ENCODE peak calls at places on chromosomes 11 and 22, in six cellular contexts. One of them, this sample, is unnamed.
A peak's percentile ranks its signal among the peaks of the same experiment; 100 is the strongest.

GRCh38 chr11:93908689-93909088 is 58.3 kb upstream of the VSTM5 start:
- DNase-seq in fibroblast of villous mesenchyme: peak; percentile 47
- DNase-seq in ovary: no peak
- DNase-seq in A549: peak; percentile 20
- DNase-seq in left ventricle myocardium inferior: no peak
- DNase-seq in fibroblast of lung: peak; percentile 97
- DNase-seq in this sample: peak; percentile 77

GRCh38 chr11:31882951-31883392 is 71.8 kb upstream of the PAX6 start:
- DNase-seq in fibroblast of villous mesenchyme: no peak
- DNase-seq in ovary: no peak
- DNase-seq in A549: no peak
- DNase-seq in left ventricle myocardium inferior: no peak
- DNase-seq in fibroblast of lung: peak; percentile 39
- DNase-seq in this sample: no peak

GRCh38 chr11:72951193-72951592 is 137.0 kb downstream of the ATG16L2 start:
- DNase-seq in fibroblast of villous mesenchyme: peak; percentile 95
- DNase-seq in ovary: no peak
- DNase-seq in A549: peak; percentile 22
- DNase-seq in left ventricle myocardium inferior: no peak
- DNase-seq in fibroblast of lung: no peak
- DNase-seq in this sample: peak; percentile 64

GRCh38 chr22:46374663-46375474 is 39.4 kb downstream of the TRMU start:
- DNase-seq in fibroblast of villous mesenchyme: no peak
- DNase-seq in ovary: no peak
- DNase-seq in A549: no peak
- DNase-seq in left ventricle myocardium inferior: no peak
- DNase-seq in fibroblast of lung: no peak
- DNase-seq in this sample: no peak

GRCh38 chr22:42357634-42358296 is 74.4 kb downstream of the NFAM1 start:
- DNase-seq in fibroblast of villous mesenchyme: no peak
- DNase-seq in ovary: no peak
- DNase-seq in A549: no peak
- DNase-seq in left ventricle myocardium inferior: peak; percentile 59
- DNase-seq in fibroblast of lung: no peak
- DNase-seq in this sample: no peak

GRCh38 chr11:129321076-129321475 is 54.6 kb upstream of the BARX2 start:
- DNase-seq in fibroblast of villous mesenchyme: no peak
- DNase-seq in ovary: no peak
- DNase-seq in A549: no peak
- DNase-seq in left ventricle myocardium inferior: no peak
- DNase-seq in fibroblast of lung: no peak
- DNase-seq in this sample: no peak

GRCh38 chr11:65945430-65945911 is at the start of gene TSGA10IP:
- DNase-seq in fibroblast of villous mesenchyme: no peak
- DNase-seq in ovary: no peak
- DNase-seq in A549: no peak
- DNase-seq in left ventricle myocardium inferior: no peak
- DNase-seq in fibroblast of lung: no peak
- DNase-seq in this sample: no peak

GRCh38 chr11:26297179-26297970 is 34.6 kb upstream of the ANO3 start:
- DNase-seq in fibroblast of villous mesenchyme: peak; percentile 77
- DNase-seq in ovary: no peak
- DNase-seq in A549: peak; percentile 77
- DNase-seq in left ventricle myocardium inferior: no peak
- DNase-seq in fibroblast of lung: peak; percentile 84
- DNase-seq in this sample: peak; percentile 87

GRCh38 chr11:8207080-8208000 is 38.5 kb upstream of the RIC3 start:
- DNase-seq in fibroblast of villous mesenchyme: no peak
- DNase-seq in ovary: no peak
- DNase-seq in A549: no peak
- DNase-seq in left ventricle myocardium inferior: no peak
- DNase-seq in fibroblast of lung: peak; percentile 53
- DNase-seq in this sample: peak; percentile 58

GRCh38 chr11:94926698-94927237 is 46.6 kb downstream of the CWC15 start:
- DNase-seq in fibroblast of villous mesenchyme: peak; percentile 100
- DNase-seq in ovary: peak; percentile 90
- DNase-seq in A549: peak; percentile 5
- DNase-seq in left ventricle myocardium inferior: peak; percentile 87
- DNase-seq in fibroblast of lung: peak; percentile 89
- DNase-seq in this sample: peak; percentile 97

GRCh38 chr11:16280256-16280682 is 76.1 kb downstream of the SOX6 start:
- DNase-seq in fibroblast of villous mesenchyme: no peak
- DNase-seq in ovary: no peak
- DNase-seq in A549: peak; percentile 30
- DNase-seq in left ventricle myocardium inferior: peak; percentile 42
- DNase-seq in fibroblast of lung: peak; percentile 19
- DNase-seq in this sample: peak; percentile 0

GRCh38 chr22:22171357-22172218 is 73.0 kb upstream of the VPREB1 start:
- DNase-seq in fibroblast of villous mesenchyme: no peak
- DNase-seq in ovary: no peak
- DNase-seq in A549: peak; percentile 52
- DNase-seq in left ventricle myocardium inferior: no peak
- DNase-seq in fibroblast of lung: no peak
- DNase-seq in this sample: peak; percentile 13

GRCh38 chr11:118688851-118689502 is 9.5 kb upstream of the TREH start:
- DNase-seq in fibroblast of villous mesenchyme: no peak
- DNase-seq in ovary: no peak
- DNase-seq in A549: no peak
- DNase-seq in left ventricle myocardium inferior: no peak
- DNase-seq in fibroblast of lung: no peak
- DNase-seq in this sample: no peak

GRCh38 chr11:66554602-66555001 is 7.9 kb downstream of the ACTN3 start:
- DNase-seq in fibroblast of villous mesenchyme: no peak
- DNase-seq in ovary: no peak
- DNase-seq in A549: no peak
- DNase-seq in left ventricle myocardium inferior: no peak
- DNase-seq in fibroblast of lung: no peak
- DNase-seq in this sample: no peak

GRCh38 chr22:46001426-46002106 is 24.6 kb upstream of the WNT7B start:
- DNase-seq in fibroblast of villous mesenchyme: no peak
- DNase-seq in ovary: peak; percentile 39
- DNase-seq in A549: no peak
- DNase-seq in left ventricle myocardium inferior: peak; percentile 41
- DNase-seq in fibroblast of lung: no peak
- DNase-seq in this sample: no peak

GRCh38 chr11:9974375-9974774 is 310.5 kb downstream of the SWAP70 start:
- DNase-seq in fibroblast of villous mesenchyme: no peak
- DNase-seq in ovary: no peak
- DNase-seq in A549: peak; percentile 11
- DNase-seq in left ventricle myocardium inferior: no peak
- DNase-seq in fibroblast of lung: no peak
- DNase-seq in this sample: no peak

GRCh38 chr22:44603774-44604173 is 98.2 kb upstream of the PRR5 start:
- DNase-seq in fibroblast of villous mesenchyme: no peak
- DNase-seq in ovary: no peak
- DNase-seq in A549: no peak
- DNase-seq in left ventricle myocardium inferior: no peak
- DNase-seq in fibroblast of lung: no peak
- DNase-seq in this sample: peak; percentile 16

GRCh38 chr11:12922418-12922817 is 86.7 kb upstream of the RASSF10 start:
- DNase-seq in fibroblast of villous mesenchyme: no peak
- DNase-seq in ovary: no peak
- DNase-seq in A549: no peak
- DNase-seq in left ventricle myocardium inferior: no peak
- DNase-seq in fibroblast of lung: peak; percentile 69
- DNase-seq in this sample: peak; percentile 42

GRCh38 chr11:92453055-92453454 is 228.4 kb downstream of the FAT3 start:
- DNase-seq in fibroblast of villous mesenchyme: peak; percentile 12
- DNase-seq in ovary: no peak
- DNase-seq in A549: no peak
- DNase-seq in left ventricle myocardium inferior: no peak
- DNase-seq in fibroblast of lung: peak; percentile 92
- DNase-seq in this sample: peak; percentile 69

GRCh38 chr11:61087426-61088119 is 14.7 kb upstream of the CD5 start:
- DNase-seq in fibroblast of villous mesenchyme: no peak
- DNase-seq in ovary: no peak
- DNase-seq in A549: no peak
- DNase-seq in left ventricle myocardium inferior: no peak
- DNase-seq in fibroblast of lung: no peak
- DNase-seq in this sample: no peak

GRCh38 chr11:92130432-92130831 is 94.2 kb upstream of the FAT3 start:
- DNase-seq in fibroblast of villous mesenchyme: peak; percentile 4
- DNase-seq in ovary: no peak
- DNase-seq in A549: peak; percentile 23
- DNase-seq in left ventricle myocardium inferior: no peak
- DNase-seq in fibroblast of lung: peak; percentile 84
- DNase-seq in this sample: no peak

GRCh38 chr11:79705648-79706047 is 264.8 kb upstream of the TENM4 start:
- DNase-seq in fibroblast of villous mesenchyme: no peak
- DNase-seq in ovary: no peak
- DNase-seq in A549: no peak
- DNase-seq in left ventricle myocardium inferior: no peak
- DNase-seq in fibroblast of lung: no peak
- DNase-seq in this sample: no peak

GRCh38 chr22:44384563-44384940 is 71.8 kb upstream of the SHISAL1 start:
- DNase-seq in fibroblast of villous mesenchyme: no peak
- DNase-seq in ovary: no peak
- DNase-seq in A549: no peak
- DNase-seq in left ventricle myocardium inferior: no peak
- DNase-seq in fibroblast of lung: no peak
- DNase-seq in this sample: no peak

GRCh38 chr11:115257286-115258077 is 246.7 kb downstream of the CADM1 start:
- DNase-seq in fibroblast of villous mesenchyme: no peak
- DNase-seq in ovary: no peak
- DNase-seq in A549: no peak
- DNase-seq in left ventricle myocardium inferior: no peak
- DNase-seq in fibroblast of lung: no peak
- DNase-seq in this sample: no peak

GRCh38 chr22:38260760-38261477 is 11.9 kb downstream of the TMEM184B start:
- DNase-seq in fibroblast of villous mesenchyme: peak; percentile 66
- DNase-seq in ovary: no peak
- DNase-seq in A549: no peak
- DNase-seq in left ventricle myocardium inferior: no peak
- DNase-seq in fibroblast of lung: peak; percentile 18
- DNase-seq in this sample: peak; percentile 46

GRCh38 chr11:86230921-86231320 is 13.6 kb upstream of the EED start:
- DNase-seq in fibroblast of villous mesenchyme: no peak
- DNase-seq in ovary: no peak
- DNase-seq in A549: no peak
- DNase-seq in left ventricle myocardium inferior: no peak
- DNase-seq in fibroblast of lung: no peak
- DNase-seq in this sample: no peak

GRCh38 chr11:103202048-103202651 is 92.9 kb downstream of the DYNC2H1 start:
- DNase-seq in fibroblast of villous mesenchyme: peak; percentile 53
- DNase-seq in ovary: no peak
- DNase-seq in A549: peak; percentile 51
- DNase-seq in left ventricle myocardium inferior: no peak
- DNase-seq in fibroblast of lung: peak; percentile 38
- DNase-seq in this sample: peak; percentile 61

GRCh38 chr11:69442012-69442806 is 39.3 kb upstream of the LINC01488 start:
- DNase-seq in fibroblast of villous mesenchyme: no peak
- DNase-seq in ovary: no peak
- DNase-seq in A549: no peak
- DNase-seq in left ventricle myocardium inferior: no peak
- DNase-seq in fibroblast of lung: peak; percentile 27
- DNase-seq in this sample: peak; percentile 10

GRCh38 chr11:69444381-69445130 is 36.9 kb upstream of the LINC01488 start:
- DNase-seq in fibroblast of villous mesenchyme: peak; percentile 95
- DNase-seq in ovary: no peak
- DNase-seq in A549: peak; percentile 48
- DNase-seq in left ventricle myocardium inferior: peak; percentile 70
- DNase-seq in fibroblast of lung: peak; percentile 90
- DNase-seq in this sample: peak; percentile 93

GRCh38 chr11:69443138-69443967 is 38.1 kb upstream of the LINC01488 start:
- DNase-seq in fibroblast of villous mesenchyme: peak; percentile 92
- DNase-seq in ovary: peak; percentile 71
- DNase-seq in A549: peak; percentile 82
- DNase-seq in left ventricle myocardium inferior: peak; percentile 93
- DNase-seq in fibroblast of lung: peak; percentile 95
- DNase-seq in this sample: peak; percentile 91

GRCh38 chr11:69443968-69444364 is 37.5 kb upstream of the LINC01488 start:
- DNase-seq in fibroblast of villous mesenchyme: peak; percentile 37
- DNase-seq in ovary: no peak
- DNase-seq in A549: no peak
- DNase-seq in left ventricle myocardium inferior: no peak
- DNase-seq in fibroblast of lung: peak; percentile 51
- DNase-seq in this sample: peak; percentile 62

GRCh38 chr11:69442807-69443137 is 38.7 kb upstream of the LINC01488 start:
- DNase-seq in fibroblast of villous mesenchyme: peak; percentile 83
- DNase-seq in ovary: no peak
- DNase-seq in A549: no peak
- DNase-seq in left ventricle myocardium inferior: peak; percentile 60
- DNase-seq in fibroblast of lung: peak; percentile 67
- DNase-seq in this sample: peak; percentile 48
- H3K4me3 ChIP-seq in fibroblast of villous mesenchyme: no peak overlapping the region
- H3K4me3 ChIP-seq in ovary: no peak overlapping the region
- H3K4me3 ChIP-seq in A549: no peak overlapping the region
- H3K4me3 ChIP-seq in left ventricle myocardium inferior: peak overlapping the region; percentile 65
- H3K4me3 ChIP-seq in fibroblast of lung: no peak overlapping the region
- H3K4me3 ChIP-seq in this sample: no peak overlapping the region

DNA sequence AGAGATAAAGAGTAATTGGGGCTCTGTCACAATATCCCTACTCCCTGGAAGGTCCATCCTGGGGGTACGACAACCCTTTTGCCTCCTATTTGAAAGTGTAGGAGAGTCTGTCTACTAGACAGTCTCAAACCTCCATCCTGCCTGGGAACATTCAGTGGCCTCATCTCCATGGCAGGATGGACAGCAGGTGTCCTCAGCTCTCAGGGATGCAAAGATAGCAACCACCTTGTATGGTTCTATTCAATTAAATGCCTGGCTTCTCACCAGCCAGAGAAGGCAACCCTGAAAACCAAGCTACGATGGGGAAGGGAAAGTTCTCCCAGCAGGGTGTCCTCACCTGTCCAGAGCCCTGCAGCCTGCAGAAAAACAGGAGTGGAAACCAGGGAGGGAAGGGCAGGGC is 164.9 kb downstream of the MIAT start:
- DNase-seq in fibroblast of villous mesenchyme: no peak
- DNase-seq in ovary: no peak
- DNase-seq in A549: no peak
- DNase-seq in left ventricle myocardium inferior: no peak
- DNase-seq in fibroblast of lung: no peak
- DNase-seq in this sample: no peak
- TF ChIP-seq CTCF in fibroblast of villous mesenchyme: no peak
- TF ChIP-seq CTCF in ovary: no peak
- TF ChIP-seq CTCF in A549: peak; percentile 16
- TF ChIP-seq CTCF in left ventricle myocardium inferior: no peak
- TF ChIP-seq CTCF in fibroblast of lung: no peak
- TF ChIP-seq CTCF in this sample: no peak

DNA sequence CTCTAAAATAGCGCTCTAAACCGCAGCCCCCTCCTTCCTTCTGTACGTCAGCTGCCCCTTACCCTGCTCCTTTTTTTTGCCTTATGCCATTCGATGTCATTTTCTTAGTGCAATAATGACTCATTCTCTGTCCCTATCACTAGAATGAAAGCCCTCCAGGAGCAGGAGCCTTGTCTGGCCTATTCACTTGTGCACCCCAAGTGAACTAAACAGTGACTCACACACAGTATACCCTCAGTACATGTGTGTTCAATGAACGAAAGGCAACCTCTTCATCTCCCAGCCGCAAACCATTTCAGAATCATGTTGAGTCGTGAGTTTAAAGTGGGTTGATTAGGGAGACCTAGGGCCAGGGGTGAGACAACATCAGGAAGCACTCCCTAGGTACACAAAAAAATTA is 50.7 kb upstream of the SPATA19 start:
- DNase-seq in fibroblast of villous mesenchyme: no peak
- DNase-seq in ovary: no peak
- DNase-seq in A549: no peak
- DNase-seq in left ventricle myocardium inferior: no peak
- DNase-seq in fibroblast of lung: peak; percentile 2
- DNase-seq in this sample: no peak
- H3K4me3 ChIP-seq in fibroblast of villous mesenchyme: no peak overlapping the region
- H3K4me3 ChIP-seq in ovary: no peak overlapping the region
- H3K4me3 ChIP-seq in A549: no peak overlapping the region
- H3K4me3 ChIP-seq in left ventricle myocardium inferior: no peak overlapping the region
- H3K4me3 ChIP-seq in fibroblast of lung: no peak overlapping the region
- H3K4me3 ChIP-seq in this sample: no peak overlapping the region

GRCh38 chr11:58675344-58676155 is 53.1 kb downstream of the CNTF start:
- DNase-seq in fibroblast of villous mesenchyme: peak; percentile 55
- DNase-seq in ovary: peak; percentile 85
- DNase-seq in A549: peak; percentile 60
- DNase-seq in left ventricle myocardium inferior: peak; percentile 73
- DNase-seq in fibroblast of lung: peak; percentile 36
- DNase-seq in this sample: peak; percentile 61
- TF ChIP-seq CTCF in fibroblast of villous mesenchyme: peak; percentile 97
- TF ChIP-seq CTCF in ovary: peak; percentile 62
- TF ChIP-seq CTCF in A549: peak; percentile 88
- TF ChIP-seq CTCF in left ventricle myocardium inferior: peak; percentile 96
- TF ChIP-seq CTCF in fibroblast of lung: peak; percentile 93
- TF ChIP-seq CTCF in this sample: peak; percentile 99